ENCODE peak calls at places on chromosomes 4 and X, in eight cellular contexts. T, Q, U, O, V, F, E and C are unnamed samples.

GRCh38 chr4:121462660-121463261 is 81.9 kb upstream of the QRFPR start:
- DNase-seq in T (peak; percentile 60), Q (peak; percentile 51), U (no peak), O (peak; percentile 57), V (no peak), F (peak; percentile 59), E (peak; percentile 10), C (peak; percentile 23)

GRCh38 chr4:174111350-174111888 is 172.0 kb downstream of the FBXO8 start:
- DNase-seq in T (no peak), Q (no peak), U (no peak), O (no peak), V (no peak), F (no peak), E (no peak), C (no peak)

GRCh38 chr4:145480257-145480656 is 1.4 kb upstream of the SMAD1 start:
- DNase-seq in T (no peak), Q (no peak), U (no peak), O (peak; percentile 29), V (no peak), F (no peak), E (no peak), C (no peak)

GRCh38 chr4:65343342-65343741 is 326.9 kb downstream of the EPHA5 start:
- DNase-seq in T (no peak), Q (no peak), U (no peak), O (no peak), V (no peak), F (no peak), E (no peak), C (no peak)

GRCh38 chrX:46882266-46882665 is 30.0 kb upstream of the JADE3 start:
- DNase-seq in T (no peak), Q (no peak), U (no peak), O (no peak), V (no peak), F (peak; percentile 43), E (no peak), C (no peak)

GRCh38 chr4:117385531-117385930 is 300.2 kb upstream of the TRAM1L1 start:
- DNase-seq in T (no peak), Q (no peak), U (no peak), O (peak; percentile 70), V (no peak), F (no peak), E (no peak), C (no peak)

GRCh38 chrX:14528629-14529287 is 578 bp upstream of the GLRA2 start:
- DNase-seq in T (peak; percentile 68), Q (peak; percentile 77), U (peak; percentile 35), O (peak; percentile 59), V (peak; percentile 88), F (peak; percentile 60), E (peak; percentile 27), C (peak; percentile 5)

GRCh38 chr4:1244081-1244977 is 4.6 kb downstream of the CTBP1 start:
- DNase-seq in T (no peak), Q (no peak), U (no peak), O (no peak), V (peak; percentile 85), F (no peak), E (peak; percentile 28), C (peak; percentile 18)

GRCh38 chr4:95061220-95061619 is 303.5 kb downstream of the BMPR1B start:
- DNase-seq in T (no peak), Q (no peak), U (no peak), O (no peak), V (no peak), F (no peak), E (no peak), C (no peak)

GRCh38 chrX:119763175-119763574 is 4.8 kb downstream of the SOWAHD start:
- DNase-seq in T (peak; percentile 48), Q (no peak), U (no peak), O (peak; percentile 44), V (no peak), F (no peak), E (no peak), C (no peak)

GRCh38 chr4:110480031-110480549 is 4.1 kb downstream of the ENPEP start:
- DNase-seq in T (peak; percentile 96), Q (no peak), U (no peak), O (peak; percentile 58), V (no peak), F (no peak), E (no peak), C (no peak)

GRCh38 chrX:318739-319578 is at the start of gene GTPBP6:
- DNase-seq in T (peak; percentile 99), Q (peak; percentile 97), U (peak; percentile 99), O (peak; percentile 99), V (peak; percentile 100), F (peak; percentile 100), E (peak; percentile 93), C (peak; percentile 95)

GRCh38 chr4:476501-476900 is 22.5 kb downstream of the ZNF721 start:
- DNase-seq in T (peak; percentile 27), Q (no peak), U (no peak), O (peak; percentile 27), V (no peak), F (no peak), E (no peak), C (no peak)

GRCh38 chrX:94942603-94943002 is 1268.6 kb downstream of the FAM133A start:
- DNase-seq in T (no peak), Q (no peak), U (no peak), O (no peak), V (no peak), F (no peak), E (no peak), C (no peak)

GRCh38 chrX:10769165-10769564 is 148.8 kb upstream of the MID1 start:
- DNase-seq in T (peak; percentile 8), Q (no peak), U (no peak), O (no peak), V (no peak), F (no peak), E (peak; percentile 36), C (peak; percentile 42)

GRCh38 chrX:33434256-33435092 is 223.1 kb upstream of the DMD start:
- DNase-seq in T (peak; percentile 55), Q (peak; percentile 61), U (peak; percentile 66), O (peak; percentile 20), V (no peak), F (peak; percentile 87), E (peak; percentile 42), C (peak; percentile 15)

GRCh38 chrX:30904632-30905031 is 15.6 kb upstream of the TAB3 start:
- DNase-seq in T (no peak), Q (no peak), U (no peak), O (peak; percentile 62), V (no peak), F (no peak), E (no peak), C (no peak)

GRCh38 chr4:54290980-54291379 is 61.9 kb downstream of the PDGFRA start:
- DNase-seq in T (no peak), Q (no peak), U (no peak), O (no peak), V (no peak), F (no peak), E (no peak), C (no peak)

GRCh38 chr4:101555341-101555880 is 208.1 kb upstream of the PPP3CA start:
- DNase-seq in T (no peak), Q (no peak), U (no peak), O (peak; percentile 72), V (no peak), F (no peak), E (no peak), C (no peak)

GRCh38 chr4:1340861-1341260 is 6.1 kb upstream of the UVSSA start:
- DNase-seq in T (no peak), Q (no peak), U (no peak), O (no peak), V (no peak), F (no peak), E (no peak), C (no peak)

GRCh38 chr4:20248155-20248558 is 3.5 kb upstream of the SLIT2 start:
- DNase-seq in T (peak; percentile 80), Q (peak; percentile 31), U (no peak), O (peak; percentile 64), V (no peak), F (no peak), E (peak; percentile 55), C (peak; percentile 32)

GRCh38 chrX:24282381-24283121 is 31.3 kb downstream of the SUPT20HL2 start:
- DNase-seq in T (no peak), Q (no peak), U (no peak), O (no peak), V (no peak), F (no peak), E (no peak), C (no peak)

GRCh38 chrX:119981286-119982070 is 37.9 kb upstream of the NKAP start:
- DNase-seq in T (peak; percentile 9), Q (no peak), U (no peak), O (peak; percentile 23), V (no peak), F (peak; percentile 60), E (peak; percentile 61), C (peak; percentile 38)

GRCh38 chr4:48602222-48602621 is 112.2 kb downstream of the ZAR1 start:
- DNase-seq in T (peak; percentile 56), Q (no peak), U (no peak), O (peak; percentile 72), V (no peak), F (no peak), E (no peak), C (no peak)

GRCh38 chr4:105895324-105895608 is at the start of gene NPNT:
- DNase-seq in T (no peak), Q (peak; percentile 25), U (no peak), O (peak; percentile 3), V (no peak), F (peak; percentile 44), E (peak; percentile 60), C (peak; percentile 77)

GRCh38 chr4:183362916-183363542 is 40.8 kb upstream of the CLDN24 start:
- DNase-seq in T (peak; percentile 58), Q (peak; percentile 15), U (no peak), O (no peak), V (no peak), F (no peak), E (no peak), C (no peak)
- TF ChIP-seq CTCF in T (peak; percentile 69), Q (no peak), U (no peak), O (peak; percentile 35), V (no peak), F (peak; percentile 50), E (no peak), C (no peak)

DNA sequence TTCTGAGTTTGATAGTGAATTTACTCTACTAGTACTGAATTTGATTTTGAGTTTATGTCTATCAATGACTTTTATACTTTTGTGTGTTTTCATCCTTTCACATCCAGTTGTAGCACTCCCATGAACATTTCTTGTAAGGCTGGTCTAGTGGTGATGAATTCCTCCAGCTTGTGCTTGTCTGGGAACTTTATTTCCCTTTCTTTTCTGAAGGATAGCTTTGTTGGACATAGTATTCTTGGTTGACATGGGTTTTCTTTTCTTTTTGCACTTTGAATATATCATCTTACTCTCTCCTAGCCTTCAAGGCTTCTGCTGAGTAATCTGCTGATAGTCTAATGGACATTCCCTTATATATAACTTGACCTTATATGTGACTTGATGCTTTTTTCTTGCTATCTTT is 32.5 kb upstream of the IL2 start:
- DNase-seq in T (no peak), Q (no peak), U (no peak), O (no peak), V (no peak), F (no peak), E (no peak), C (no peak)
- TF ChIP-seq CTCF in T (no peak), Q (no peak), U (no peak), O (no peak), V (no peak), F (no peak), E (no peak), C (no peak)

GRCh38 chr4:22238742-22239141 is 277.1 kb downstream of the ADGRA3 start:
- DNase-seq in T (no peak), Q (no peak), U (no peak), O (no peak), V (no peak), F (peak; percentile 48), E (peak; percentile 4), C (no peak)
- TF ChIP-seq CTCF in T (peak; percentile 51), Q (no peak), U (no peak), O (peak; percentile 28), V (no peak), F (peak; percentile 62), E (peak; percentile 39), C (no peak)

GRCh38 chrX:39705299-39705698 is 392.5 kb downstream of the BCOR start:
- DNase-seq in T (peak; percentile 74), Q (no peak), U (no peak), O (peak; percentile 59), V (peak; percentile 90), F (no peak), E (no peak), C (no peak)
- TF ChIP-seq CTCF in T (peak; percentile 73), Q (no peak), U (no peak), O (peak; percentile 60), V (no peak), F (peak; percentile 55), E (peak; percentile 58), C (no peak)